ENCODE peak calls at places on chromosomes 6 and 20, in four cellular contexts. U is amniotic stem cell, K is ACHN, R is foreskin fibroblast. S is an unnamed sample.

GRCh38 chr6:165849539-165850430 is 186.7 kb upstream of the PDE10A start:
- DNase-seq in U (no peak), K (no peak), R (no peak), S (no peak)

GRCh38 chr6:75791881-75792280 is 42.8 kb downstream of the MYO6 start:
- DNase-seq in U (no peak), K (no peak), R (peak; percentile 12), S (no peak)

GRCh38 chr20:46283426-46283825 is 24.9 kb downstream of the CDH22 start:
- DNase-seq in U (no peak), K (peak; percentile 68), R (no peak), S (no peak)

GRCh38 chr6:163314791-163315404 is 99.6 kb upstream of the QKI start:
- DNase-seq in U (no peak), K (no peak), R (no peak), S (no peak)

GRCh38 chr6:40845588-40845987 is 193.4 kb downstream of the UNC5CL start:
- DNase-seq in U (peak; percentile 28), K (peak; percentile 38), R (peak; percentile 56), S (no peak)

GRCh38 chr6:50986319-50986718 is 167.6 kb downstream of the TFAP2B start:
- DNase-seq in U (no peak), K (no peak), R (no peak), S (no peak)

GRCh38 chr6:139256087-139256486 is 35.7 kb downstream of the TXLNB start:
- DNase-seq in U (no peak), K (no peak), R (peak; percentile 29), S (no peak)

GRCh38 chr6:39048481-39049399 is at the start of gene GLP1R:
- DNase-seq in U (no peak), K (no peak), R (no peak), S (no peak)

GRCh38 chr6:108732101-108732870 is 115.9 kb upstream of the ARMC2 start:
- DNase-seq in U (no peak), K (no peak), R (peak; percentile 74), S (no peak)

GRCh38 chr6:48893048-48893447 is 570.0 kb downstream of the MMUT start:
- DNase-seq in U (no peak), K (no peak), R (no peak), S (no peak)

GRCh38 chr6:69162811-69163210 is 527.7 kb downstream of the ADGRB3 start:
- DNase-seq in U (no peak), K (no peak), R (peak; percentile 25), S (no peak)

GRCh38 chr6:111057074-111057752 is 30.1 kb upstream of the SLC16A10 start:
- DNase-seq in U (peak; percentile 11), K (peak; percentile 56), R (peak; percentile 66), S (no peak)

GRCh38 chr6:156949376-156949775 is 172.2 kb downstream of the ARID1B start:
- DNase-seq in U (peak; percentile 67), K (peak; percentile 79), R (peak; percentile 80), S (no peak)

GRCh38 chr6:51292659-51293058 is 474.0 kb downstream of the TFAP2B start:
- DNase-seq in U (no peak), K (peak; percentile 58), R (no peak), S (no peak)

GRCh38 chr6:15036690-15037245 is 209.1 kb upstream of the JARID2 start:
- DNase-seq in U (no peak), K (no peak), R (no peak), S (no peak)

GRCh38 chr20:50276119-50277063 is 85.8 kb downstream of the CEBPB start:
- DNase-seq in U (no peak), K (no peak), R (no peak), S (no peak)

GRCh38 chr6:148750826-148751225 is 4.0 kb downstream of the UST start:
- DNase-seq in U (no peak), K (no peak), R (no peak), S (no peak)

GRCh38 chr20:15561707-15562106 is 1011.5 kb downstream of the KIF16B start:
- DNase-seq in U (no peak), K (no peak), R (no peak), S (no peak)

GRCh38 chr20:275791-276190 is 14.8 kb downstream of the C20orf96 start:
- DNase-seq in U (no peak), K (no peak), R (no peak), S (no peak)

GRCh38 chr6:11675610-11676009 is 103.0 kb downstream of the ADTRP start:
- DNase-seq in U (no peak), K (peak; percentile 21), R (no peak), S (no peak)

GRCh38 chr6:33762713-33763112 is 16.0 kb upstream of the IP6K3 start:
- DNase-seq in U (no peak), K (no peak), R (peak; percentile 55), S (no peak)

GRCh38 chr20:59051666-59052065 is 9.1 kb upstream of the PRELID3B start:
- DNase-seq in U (no peak), K (no peak), R (no peak), S (no peak)

GRCh38 chr6:128572286-128572685 is 51.9 kb upstream of the PTPRK start:
- DNase-seq in U (no peak), K (no peak), R (peak; percentile 64), S (no peak)

GRCh38 chr6:105258816-105259215 is 79.0 kb upstream of the POPDC3 start:
- DNase-seq in U (no peak), K (no peak), R (no peak), S (no peak)

GRCh38 chr6:32153252-32153834 is 598 bp upstream of the PPT2 start:
- DNase-seq in U (peak; percentile 67), K (peak; percentile 71), R (no peak), S (no peak)

GRCh38 chr6:142737368-142738060 is 207.5 kb downstream of the HIVEP2 start:
- DNase-seq in U (no peak), K (no peak), R (peak; percentile 86), S (no peak)

GRCh38 chr6:118743744-118744143 is 92.4 kb upstream of the CEP85L start:
- DNase-seq in U (no peak), K (no peak), R (peak; percentile 72), S (no peak)

GRCh38 chr6:50924758-50925157 is 106.1 kb downstream of the TFAP2B start:
- DNase-seq in U (no peak), K (no peak), R (no peak), S (no peak)

GRCh38 chr6:5999688-6000608 is 6.8 kb downstream of the NRN1 start:
- DNase-seq in U (no peak), K (no peak), R (no peak), S (no peak)

GRCh38 chr20:15857131-15857784 is 716.0 kb downstream of the KIF16B start:
- DNase-seq in U (no peak), K (no peak), R (no peak), S (no peak)

GRCh38 chr6:53526000-53526399 is 18.9 kb downstream of the GCLC start:
- DNase-seq in U (no peak), K (no peak), R (no peak), S (no peak)

GRCh38 chr6:82906489-82906888 is 159.2 kb downstream of the UBE3D start:
- DNase-seq in U (no peak), K (no peak), R (peak; percentile 41), S (no peak)

GRCh38 chr6:16547586-16547985 is 213.7 kb downstream of the ATXN1 start:
- DNase-seq in U (no peak), K (no peak), R (no peak), S (no peak)

GRCh38 chr6:144055121-144055931 is 40.0 kb downstream of the SF3B5 start:
- DNase-seq in U (no peak), K (no peak), R (no peak), S (peak; percentile 11)

GRCh38 chr20:35992713-35993335 is 24.4 kb downstream of the CNBD2 start:
- DNase-seq in U (peak; percentile 6), K (peak; percentile 70), R (peak; percentile 82), S (peak; percentile 17)

GRCh38 chr20:56440346-56441007 is 27.9 kb upstream of the RTF2 start:
- DNase-seq in U (no peak), K (no peak), R (no peak), S (peak; percentile 8)

GRCh38 chr6:16331328-16332174 is 93.2 kb downstream of the GMPR start:
- DNase-seq in U (peak; percentile 43), K (peak; percentile 60), R (peak; percentile 88), S (peak; percentile 37)

GRCh38 chr20:48787861-48788375 is 39.9 kb downstream of the PREX1 start:
- DNase-seq in U (peak; percentile 35), K (peak; percentile 17), R (peak; percentile 85), S (no peak)